ENCODE peak calls at places on chromosome 22, in five cellular contexts. O is kidney epithelial cell, W is neural crest cell, Z is GM12865, Y is neural progenitor cell. N is an unnamed sample.

GRCh38 chr22:49320714-49321476 is 506.8 kb downstream of the BRD1 start:
- DNase-seq in O (no peak), W (no peak), Y (no peak), Z (no peak), N (no peak)

GRCh38 chr22:24951942-24952836 is at the start of gene KIAA1671:
- DNase-seq in W (peak; percentile 95), O (no peak), Z (peak; percentile 80), Y (peak; percentile 99), N (no peak)

GRCh38 chr22:26735019-26735409 is 77.6 kb downstream of the MIAT start:
- DNase-seq in Z (no peak), O (no peak), Y (no peak), W (no peak), N (no peak)

GRCh38 chr22:50621491-50621880 is 6.5 kb downstream of the ARSA start:
- DNase-seq in Y (no peak), W (no peak), O (no peak), Z (peak; percentile 85), N (no peak)

GRCh38 chr22:33891455-33891854 is 28.8 kb downstream of the LARGE1 start:
- DNase-seq in W (no peak), O (no peak), Z (no peak), Y (no peak), N (no peak)

GRCh38 chr22:38142606-38143005 is 32.1 kb upstream of the BAIAP2L2 start:
- DNase-seq in Z (no peak), Y (no peak), W (no peak), O (no peak), N (no peak)

GRCh38 chr22:17368144-17368726 is 1.0 kb upstream of the CECR2 start:
- DNase-seq in Y (no peak), W (no peak), O (no peak), Z (no peak), N (no peak)

GRCh38 chr22:36790648-36791047 is 14.7 kb upstream of the IFT27 start:
- DNase-seq in O (no peak), W (no peak), Z (peak; percentile 55), Y (no peak), N (no peak)

DNA sequence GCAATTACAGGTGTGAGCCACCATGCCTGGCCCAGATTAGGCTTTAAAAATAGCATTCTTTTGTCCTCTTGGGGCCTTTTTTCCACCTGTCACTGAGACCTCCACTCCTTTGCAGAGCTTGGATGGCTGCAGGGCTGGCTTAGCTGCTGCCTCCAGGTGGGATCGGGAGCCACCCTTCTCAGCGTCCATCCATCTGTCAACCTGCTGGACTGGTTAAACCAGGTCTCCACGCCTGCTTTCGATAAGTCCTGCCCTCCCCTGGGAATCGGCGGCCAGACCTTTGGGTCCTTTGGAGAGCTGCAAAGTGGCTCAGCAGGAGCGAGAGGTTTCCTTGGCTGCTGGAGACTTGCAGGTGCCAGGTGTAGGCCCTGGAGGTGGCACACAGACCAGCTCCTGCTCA is 23.4 kb upstream of the GRAMD4 start:
- DNase-seq in O (no peak), Y (no peak), Z (no peak), W (no peak), N (no peak)
- TF ChIP-seq CTCF in O (peak; percentile 3), Y (no peak), Z (no peak), W (no peak), N (no peak)

GRCh38 chr22:32328306-32329201 is 29.1 kb upstream of the RFPL3 start:
- DNase-seq in W (no peak), Y (no peak), O (no peak), Z (no peak), N (no peak)
- TF ChIP-seq CTCF in W (no peak), Y (no peak), O (no peak), Z (no peak), N (no peak)

DNA sequence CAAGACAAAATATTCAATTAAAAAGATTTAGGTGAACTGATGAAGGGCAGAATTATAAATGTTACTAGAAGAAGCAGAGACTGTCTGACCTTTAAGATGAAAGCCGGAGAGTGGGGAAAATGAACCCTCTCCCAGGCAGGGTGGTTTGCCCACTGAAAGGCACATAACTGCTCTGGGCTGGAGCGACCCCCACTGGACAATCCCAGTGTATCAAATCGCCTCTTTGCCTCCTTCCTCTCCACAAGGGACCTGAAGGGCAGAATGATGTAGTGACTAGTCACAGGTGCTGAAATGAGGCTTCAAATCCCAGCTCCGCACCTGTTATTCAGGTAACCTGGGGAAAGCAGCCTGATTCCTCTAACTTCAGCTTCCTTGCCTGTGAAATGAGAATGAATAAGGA is 69.0 kb downstream of the EFCAB6 start:
- DNase-seq in Y (peak; percentile 66), Z (no peak), W (no peak), O (no peak), N (no peak)
- TF ChIP-seq CTCF in Y (peak; percentile 74), Z (peak; percentile 9), W (no peak), O (peak; percentile 1), N (no peak)

GRCh38 chr22:42907404-42908081 is 50.5 kb upstream of the ARFGAP3 start:
- DNase-seq in W (no peak), Z (no peak), Y (no peak), O (no peak), N (no peak)
- TF ChIP-seq CTCF in W (no peak), Z (no peak), Y (no peak), O (no peak), N (no peak)

GRCh38 chr22:22141771-22142591 is 102.6 kb upstream of the VPREB1 start:
- DNase-seq in Z (no peak), Y (no peak), O (no peak), W (no peak), N (no peak)

GRCh38 chr22:22143448-22143847 is 101.1 kb upstream of the VPREB1 start:
- DNase-seq in Y (no peak), Z (no peak), W (no peak), O (no peak), N (no peak)

GRCh38 chr22:22148905-22149304 is 95.7 kb upstream of the VPREB1 start:
- DNase-seq in Y (no peak), Z (no peak), W (no peak), O (no peak), N (no peak)

GRCh38 chr22:22141031-22141430 is 103.6 kb upstream of the VPREB1 start:
- DNase-seq in W (no peak), Z (no peak), O (no peak), Y (no peak), N (no peak)

DNA sequence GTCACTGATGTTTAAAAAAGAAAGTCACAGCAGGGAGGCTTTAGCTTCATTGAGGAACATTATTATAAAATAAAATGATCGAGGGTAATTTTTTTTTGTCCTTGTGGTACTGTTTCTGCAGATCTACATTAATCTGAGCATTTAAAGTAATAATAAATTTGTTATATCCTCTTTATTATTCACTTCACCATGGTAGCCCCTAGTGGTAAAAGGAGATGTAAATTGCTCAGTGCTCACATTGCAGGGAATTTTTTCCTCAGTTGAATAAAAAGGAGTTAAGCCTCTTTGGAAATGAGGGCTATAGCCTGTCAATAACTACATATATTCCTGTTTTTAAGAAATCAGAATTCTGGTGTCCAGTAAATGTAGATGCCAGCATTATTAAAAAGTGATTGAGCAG is 99.7 kb upstream of the VPREB1 start:
- DNase-seq in Y (no peak), O (no peak), Z (no peak), W (no peak), N (no peak)
- TF ChIP-seq CTCF in Y (peak; percentile 22), O (peak; percentile 15), Z (no peak), W (peak; percentile 40), N (no peak)